ENCODE peak calls at places on chromosomes 12 and 14, in four cellular contexts. T, O, A and Y are unnamed samples.
A peak's percentile ranks its signal among the peaks of the same experiment; 100 is the strongest.

GRCh38 chr12:116773276-116773731 is 35.2 kb downstream of the RNFT2 start:
- DNase-seq in T (no peak), O (no peak), A (no peak), Y (no peak)

GRCh38 chr14:54686219-54686870 is 119.4 kb downstream of the SAMD4A start:
- DNase-seq in T (no peak), O (no peak), A (peak; percentile 27), Y (no peak)

GRCh38 chr14:89680156-89680555 is 263.1 kb upstream of the FOXN3 start:
- DNase-seq in T (no peak), O (no peak), A (no peak), Y (no peak)

GRCh38 chr12:111319600-111320232 is 49.2 kb downstream of the PHETA1 start:
- DNase-seq in T (no peak), O (no peak), A (no peak), Y (no peak)

GRCh38 chr12:20549115-20549719 is 145.9 kb upstream of the SLCO1C1 start:
- DNase-seq in T (no peak), O (no peak), A (no peak), Y (no peak)

GRCh38 chr12:76690916-76691700 is 72.8 kb upstream of the ZDHHC17 start:
- DNase-seq in T (no peak), O (no peak), A (no peak), Y (no peak)

GRCh38 chr14:89544636-89545301 is 127.7 kb upstream of the FOXN3 start:
- DNase-seq in T (no peak), O (no peak), A (no peak), Y (no peak)

GRCh38 chr14:93970967-93971634 is 5.3 kb downstream of the ASB2 start:
- DNase-seq in T (no peak), O (no peak), A (no peak), Y (peak; percentile 60)

GRCh38 chr12:123854918-123855317 is 92.8 kb downstream of the DNAH10 start:
- DNase-seq in T (no peak), O (no peak), A (no peak), Y (no peak)

GRCh38 chr12:11746024-11746771 is 96.7 kb downstream of the ETV6 start:
- DNase-seq in T (no peak), O (no peak), A (no peak), Y (no peak)

GRCh38 chr14:49497725-49498348 is 88.3 kb downstream of the RPS29 start:
- DNase-seq in T (no peak), O (no peak), A (no peak), Y (no peak)

GRCh38 chr12:12736759-12737676 is 19.9 kb downstream of the CDKN1B start:
- DNase-seq in T (no peak), O (no peak), A (no peak), Y (no peak)

GRCh38 chr14:51441001-51441400 is 201.0 kb downstream of the TMX1 start:
- DNase-seq in T (no peak), O (no peak), A (no peak), Y (no peak)

GRCh38 chr12:47652491-47653234 is 53.2 kb downstream of the RPAP3 start:
- DNase-seq in T (no peak), O (no peak), A (peak; percentile 18), Y (no peak)

GRCh38 chr12:62919827-62920226 is 15.1 kb downstream of the PPM1H start:
- DNase-seq in T (no peak), O (no peak), A (no peak), Y (no peak)

GRCh38 chr14:69873877-69874780 is 5.1 kb upstream of the SMOC1 start:
- DNase-seq in T (no peak), O (no peak), A (no peak), Y (no peak)

GRCh38 chr14:67265131-67265530 is 23.9 kb downstream of the PALS1 start:
- DNase-seq in T (no peak), O (no peak), A (no peak), Y (no peak)

GRCh38 chr12:63238892-63239291 is 87.9 kb upstream of the AVPR1A start:
- DNase-seq in T (no peak), O (no peak), A (no peak), Y (no peak)

GRCh38 chr12:1947081-1947480 is 28.6 kb upstream of the CACNA2D4 start:
- DNase-seq in T (no peak), O (no peak), A (no peak), Y (no peak)

GRCh38 chr12:87270894-87271293 is 758.3 kb downstream of the C12orf50 start:
- DNase-seq in T (no peak), O (no peak), A (no peak), Y (no peak)

GRCh38 chr12:106978035-106978800 is 8.7 kb downstream of the MTERF2 start:
- DNase-seq in T (no peak), O (no peak), A (peak; percentile 73), Y (no peak)

GRCh38 chr12:12190087-12190809 is 76.6 kb downstream of the LRP6 start:
- DNase-seq in T (no peak), O (no peak), A (no peak), Y (no peak)

GRCh38 chr12:50538178-50538577 is 33.4 kb downstream of the DIP2B start:
- DNase-seq in T (no peak), O (no peak), A (no peak), Y (no peak)

GRCh38 chr12:9741726-9742125 is 8.8 kb upstream of the CLECL1 start:
- DNase-seq in T (no peak), O (no peak), A (no peak), Y (no peak)

GRCh38 chr12:51028126-51028810 is 2.1 kb upstream of the SLC11A2 start:
- DNase-seq in T (no peak), O (no peak), A (no peak), Y (no peak)

GRCh38 chr14:100586520-100587247 is 533 bp downstream of the BEGAIN start:
- DNase-seq in T (peak; percentile 66), O (no peak), A (peak; percentile 14), Y (peak; percentile 45)

GRCh38 chr12:9619411-9620179 is 11.9 kb upstream of the KLRB1 start:
- DNase-seq in T (no peak), O (no peak), A (no peak), Y (no peak)

GRCh38 chr14:38950676-38951075 is 152.4 kb downstream of the SEC23A start:
- DNase-seq in T (no peak), O (no peak), A (no peak), Y (no peak)

GRCh38 chr12:26379777-26380467 is 184.5 kb downstream of the SSPN start:
- DNase-seq in T (no peak), O (no peak), A (no peak), Y (no peak)

GRCh38 chr12:98582093-98582492 is 11.4 kb upstream of the SLC25A3 start:
- DNase-seq in T (no peak), O (no peak), A (no peak), Y (no peak)

GRCh38 chr12:90940872-90941499 is 14.0 kb downstream of the CCER1 start:
- DNase-seq in T (no peak), O (no peak), A (no peak), Y (no peak)

GRCh38 chr12:34297126-34297789 is 275.0 kb downstream of the ALG10 start:
- DNase-seq in T (no peak), O (peak; percentile 14), A (no peak), Y (peak; percentile 5)

GRCh38 chr12:34298971-34299801 is 276.9 kb downstream of the ALG10 start:
- DNase-seq in T (peak; percentile 37), O (no peak), A (no peak), Y (peak; percentile 10)

GRCh38 chr12:34296143-34297041 is 274.1 kb downstream of the ALG10 start:
- DNase-seq in T (peak; percentile 63), O (peak; percentile 34), A (peak; percentile 6), Y (peak; percentile 20)

GRCh38 chr12:34298176-34298970 is 276.1 kb downstream of the ALG10 start:
- DNase-seq in T (peak; percentile 52), O (no peak), A (no peak), Y (peak; percentile 30)

DNA sequence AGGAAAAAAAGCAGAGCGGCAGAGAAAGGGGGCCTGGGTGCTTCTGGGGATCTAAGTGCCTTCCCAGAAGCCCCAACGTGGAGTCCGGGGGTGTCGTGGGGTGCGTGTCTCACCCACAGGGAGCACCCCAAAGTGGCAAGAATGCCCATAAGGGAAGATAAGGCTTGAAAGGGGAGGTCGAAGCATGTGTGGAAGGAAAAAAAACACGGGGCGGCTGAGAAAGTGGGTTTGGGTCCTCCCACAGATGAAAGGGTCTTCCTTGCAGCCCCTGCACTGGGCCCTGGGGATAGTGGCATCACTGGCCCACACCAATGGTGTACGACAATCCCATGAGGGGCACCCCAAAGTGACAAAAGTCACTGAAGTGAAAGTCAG is 275.5 kb downstream of the ALG10 start:
- DNase-seq in T (peak; percentile 46), O (no peak), A (no peak), Y (peak; percentile 19)
- H3K9me3 ChIP-seq in T (no peaks in the 10 kb centered on the region), O (peaks cover 79% of the 10 kb centered on the region), A (peaks cover 16% of the 10 kb centered on the region), Y (peaks cover 14% of the 10 kb centered on the region)

DNA sequence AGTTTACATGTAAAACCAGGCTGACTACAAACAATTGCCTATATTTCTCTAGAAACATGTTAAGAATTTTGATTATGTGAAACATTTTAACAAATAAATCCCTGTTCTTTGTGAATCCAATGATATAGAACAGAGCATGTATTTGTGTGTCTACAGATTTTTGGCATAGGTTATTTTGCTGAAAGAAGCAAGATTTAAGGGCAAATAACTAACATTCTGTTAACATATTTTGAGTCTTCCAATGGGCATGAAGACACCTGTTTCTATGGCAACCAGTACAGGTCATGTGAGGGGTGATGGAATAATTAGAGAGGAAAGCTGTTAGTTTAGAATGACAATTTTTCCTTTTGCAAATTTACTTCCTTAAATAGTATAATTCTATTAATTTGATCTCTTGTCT is 8.8 kb downstream of the ART4 start:
- DNase-seq in T (no peak), O (no peak), A (no peak), Y (no peak)
- H3K9me3 ChIP-seq in T (no peaks in the 10 kb centered on the region), O (no peaks in the 10 kb centered on the region), A (peaks cover 5% of the 10 kb centered on the region), Y (no peaks in the 10 kb centered on the region)

GRCh38 chr12:61667676-61668075 is 592.5 kb upstream of the USP15 start:
- DNase-seq in T (no peak), O (no peak), A (no peak), Y (no peak)
- H3K9me3 ChIP-seq in T (no peaks in the 10 kb centered on the region), O (peaks cover 31% of the 10 kb centered on the region), A (peaks cover 31% of the 10 kb centered on the region), Y (peaks cover 3% of the 10 kb centered on the region)

DNA sequence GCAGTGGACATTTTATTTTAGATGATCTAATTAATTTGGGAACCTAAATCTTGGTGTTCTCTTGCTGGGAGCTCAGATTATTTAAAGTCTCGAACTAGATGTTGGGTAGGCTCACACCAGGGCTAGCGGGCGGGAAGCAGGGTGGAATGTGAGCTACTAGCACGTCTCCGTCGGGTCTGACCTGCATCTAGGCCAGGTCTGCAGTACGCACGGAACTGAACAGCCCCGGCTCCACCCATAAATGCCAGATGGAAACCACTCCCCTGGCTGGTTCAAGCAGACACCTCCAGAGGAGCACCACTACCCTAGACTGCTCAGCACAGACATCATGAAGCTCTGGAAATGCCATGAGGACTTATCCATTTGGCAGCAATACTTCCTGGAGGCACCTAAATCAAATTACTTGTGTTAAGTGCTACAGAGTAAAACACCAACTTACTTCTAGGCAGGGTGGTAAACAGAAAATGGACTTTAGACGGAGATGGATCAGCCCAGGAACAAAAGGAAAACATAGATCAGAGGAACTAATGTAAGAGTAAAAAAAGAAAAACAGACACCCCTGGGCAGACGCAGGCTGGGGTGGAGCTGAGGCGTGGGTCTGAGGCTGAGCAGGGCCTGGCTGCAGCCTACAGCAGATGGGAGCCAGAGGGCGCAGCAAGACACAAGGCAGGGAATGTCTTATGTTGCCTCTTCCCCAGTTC is 10.2 kb downstream of the ZNF605 start:
- DNase-seq in T (no peak), O (no peak), A (no peak), Y (no peak)
- H3K9me3 ChIP-seq in T (peaks cover 69% of the 10 kb centered on the region), O (peaks cover 99% of the 10 kb centered on the region), A (peaks cover 99% of the 10 kb centered on the region), Y (peaks cover 87% of the 10 kb centered on the region)

DNA sequence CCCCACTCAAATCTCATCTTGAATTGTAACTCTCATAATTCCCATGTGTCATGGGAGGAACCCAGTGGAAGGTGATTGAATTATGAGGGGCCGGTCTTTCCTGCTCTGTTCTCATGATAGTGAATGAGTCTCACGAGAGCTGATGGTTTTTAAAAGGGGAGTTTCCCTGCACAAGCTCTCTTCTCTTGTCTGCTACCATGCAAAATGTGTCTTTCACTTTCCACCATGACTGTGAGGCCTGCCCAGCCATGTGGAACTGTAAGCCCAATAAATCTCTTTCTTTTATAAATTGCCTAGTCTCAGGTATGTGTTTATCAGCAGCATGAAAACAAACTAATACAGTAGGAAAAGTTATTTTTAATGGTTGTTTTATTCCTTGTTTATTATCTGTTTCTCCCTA is 146.0 kb downstream of the FSCB start:
- DNase-seq in T (no peak), O (no peak), A (no peak), Y (no peak)
- H3K9me3 ChIP-seq in T (no peaks in the 10 kb centered on the region), O (no peaks in the 10 kb centered on the region), A (no peaks in the 10 kb centered on the region), Y (no peaks in the 10 kb centered on the region)